ENCODE peak calls at places on chromosomes 4 and X, in six cellular contexts. J is NCI-H510A, L is glutamatergic neuron, B is NCI-H1092, G is T-helper 1 cell, Z is GM12865. M is an unnamed sample.

GRCh38 chr4:6509587-6509986 is 37.2 kb upstream of the PPP2R2C start:
- DNase-seq in J (no peak), L (no peak), B (no peak), G (no peak), Z (no peak), M (no peak)

GRCh38 chr4:138707746-138708145 is 307.8 kb upstream of the NOCT start:
- DNase-seq in J (no peak), L (no peak), B (no peak), G (no peak), Z (no peak), M (no peak)

GRCh38 chrX:45714864-45715263 is 514.2 kb upstream of the DIPK2B start:
- DNase-seq in J (no peak), L (no peak), B (no peak), G (no peak), Z (peak; percentile 12), M (no peak)

GRCh38 chr4:150501019-150501727 is 80.8 kb upstream of the MAB21L2 start:
- DNase-seq in J (no peak), L (no peak), B (no peak), G (no peak), Z (no peak), M (peak; percentile 70)

GRCh38 chrX:50813843-50814661 is at the start of gene SHROOM4:
- DNase-seq in J (no peak), L (peak; percentile 37), B (no peak), G (no peak), Z (no peak), M (no peak)

GRCh38 chr4:184647391-184648101 is 1.7 kb downstream of the CASP3 start:
- DNase-seq in J (no peak), L (no peak), B (no peak), G (no peak), Z (no peak), M (peak; percentile 53)

GRCh38 chrX:27583976-27584375 is 6.2 kb upstream of the DCAF8L2 start:
- DNase-seq in J (no peak), L (no peak), B (no peak), G (no peak), Z (no peak), M (no peak)

GRCh38 chr4:38169524-38169923 is 209.3 kb downstream of the PTTG2 start:
- DNase-seq in J (no peak), L (no peak), B (no peak), G (no peak), Z (no peak), M (peak; percentile 23)

GRCh38 chr4:20195071-20195885 is 56.4 kb upstream of the SLIT2 start:
- DNase-seq in J (no peak), L (no peak), B (no peak), G (no peak), Z (no peak), M (no peak)

GRCh38 chr4:106095408-106095807 is 200.1 kb downstream of the NPNT start:
- DNase-seq in J (no peak), L (no peak), B (no peak), G (no peak), Z (no peak), M (no peak)

GRCh38 chr4:9704551-9705332 is 76.7 kb upstream of the DRD5 start:
- DNase-seq in J (no peak), L (no peak), B (no peak), G (no peak), Z (no peak), M (no peak)

M was measured in OCI-M1.